ENCODE peak calls at places on chromosomes 3 and 15, in five cellular contexts. One of them, this sample, is unnamed.

GRCh38 chr3:140078940-140079339 is 144.0 kb downstream of the CLSTN2 start:
- DNase-seq in esophagus muscularis mucosa: no peak
- DNase-seq in body of pancreas: no peak
- DNase-seq in heart left ventricle: no peak
- DNase-seq in GM12892: no peak
- DNase-seq in this sample: no peak

GRCh38 chr3:171901615-171902312 is 58.6 kb downstream of the TMEM212 start:
- DNase-seq in esophagus muscularis mucosa: no peak
- DNase-seq in body of pancreas: no peak
- DNase-seq in GM12892: no peak
- DNase-seq in heart left ventricle: no peak
- DNase-seq in this sample: no peak

GRCh38 chr3:124217542-124217941 is 225.6 kb upstream of the ROPN1 start:
- DNase-seq in heart left ventricle: peak
- DNase-seq in GM12892: no peak
- DNase-seq in esophagus muscularis mucosa: no peak
- DNase-seq in body of pancreas: peak
- DNase-seq in this sample: peak

GRCh38 chr15:70617911-70618287 is 145.5 kb downstream of the UACA start:
- DNase-seq in esophagus muscularis mucosa: peak
- DNase-seq in body of pancreas: no peak
- DNase-seq in heart left ventricle: no peak
- DNase-seq in GM12892: no peak
- DNase-seq in this sample: no peak

GRCh38 chr15:91942676-91943417 is 89.3 kb downstream of the SLCO3A1 start:
- DNase-seq in GM12892: no peak
- DNase-seq in heart left ventricle: peak
- DNase-seq in body of pancreas: peak
- DNase-seq in esophagus muscularis mucosa: peak
- DNase-seq in this sample: no peak

GRCh38 chr15:51842852-51843737 is 13.6 kb downstream of the TMOD3 start:
- DNase-seq in GM12892: no peak
- DNase-seq in esophagus muscularis mucosa: no peak
- DNase-seq in body of pancreas: no peak
- DNase-seq in heart left ventricle: no peak
- DNase-seq in this sample: peak

GRCh38 chr15:85702321-85703230 is 92.1 kb downstream of the KLHL25 start:
- DNase-seq in body of pancreas: no peak
- DNase-seq in esophagus muscularis mucosa: no peak
- DNase-seq in GM12892: no peak
- DNase-seq in heart left ventricle: no peak
- DNase-seq in this sample: no peak

GRCh38 chr15:25176991-25177954 is 222.5 kb downstream of the SNRPN start:
- DNase-seq in body of pancreas: no peak
- DNase-seq in esophagus muscularis mucosa: no peak
- DNase-seq in heart left ventricle: peak
- DNase-seq in GM12892: peak
- DNase-seq in this sample: no peak

GRCh38 chr3:139434764-139435291 is 41.5 kb downstream of the RBP2 start:
- DNase-seq in esophagus muscularis mucosa: peak
- DNase-seq in body of pancreas: peak
- DNase-seq in GM12892: no peak
- DNase-seq in heart left ventricle: no peak
- DNase-seq in this sample: peak

GRCh38 chr15:96363692-96364091 is 33.2 kb downstream of the NR2F2 start:
- DNase-seq in heart left ventricle: no peak
- DNase-seq in GM12892: no peak
- DNase-seq in body of pancreas: no peak
- DNase-seq in esophagus muscularis mucosa: no peak
- DNase-seq in this sample: no peak

GRCh38 chr3:172656602-172657001 is 54.3 kb downstream of the NCEH1 start:
- DNase-seq in esophagus muscularis mucosa: peak
- DNase-seq in heart left ventricle: no peak
- DNase-seq in GM12892: no peak
- DNase-seq in body of pancreas: no peak
- DNase-seq in this sample: no peak

GRCh38 chr3:76610150-76610549 is 429.7 kb upstream of the ROBO2 start:
- DNase-seq in esophagus muscularis mucosa: no peak
- DNase-seq in GM12892: no peak
- DNase-seq in heart left ventricle: no peak
- DNase-seq in body of pancreas: no peak
- DNase-seq in this sample: no peak

GRCh38 chr3:47636225-47636624 is 57.6 kb upstream of the CSPG5 start:
- DNase-seq in GM12892: no peak
- DNase-seq in body of pancreas: no peak
- DNase-seq in heart left ventricle: no peak
- DNase-seq in esophagus muscularis mucosa: no peak
- DNase-seq in this sample: no peak

GRCh38 chr15:65189102-65189740 is 4.1 kb upstream of the CLPX start:
- DNase-seq in esophagus muscularis mucosa: no peak
- DNase-seq in body of pancreas: no peak
- DNase-seq in GM12892: no peak
- DNase-seq in heart left ventricle: no peak
- DNase-seq in this sample: no peak

GRCh38 chr3:123448503-123449091 is at the start of gene ADCY5:
- DNase-seq in GM12892: no peak
- DNase-seq in body of pancreas: peak
- DNase-seq in esophagus muscularis mucosa: no peak
- DNase-seq in heart left ventricle: no peak
- DNase-seq in this sample: no peak

GRCh38 chr15:34436956-34437442 is 609 bp downstream of the GOLGA8A start:
- DNase-seq in heart left ventricle: peak
- DNase-seq in GM12892: peak
- DNase-seq in esophagus muscularis mucosa: no peak
- DNase-seq in body of pancreas: peak
- DNase-seq in this sample: no peak

GRCh38 chr15:85639752-85640381 is 154.9 kb downstream of the KLHL25 start:
- DNase-seq in heart left ventricle: no peak
- DNase-seq in GM12892: no peak
- DNase-seq in body of pancreas: no peak
- DNase-seq in esophagus muscularis mucosa: no peak
- DNase-seq in this sample: no peak

GRCh38 chr3:144963810-144964209 is 992.2 kb downstream of the DIPK2A start:
- DNase-seq in esophagus muscularis mucosa: no peak
- DNase-seq in body of pancreas: no peak
- DNase-seq in heart left ventricle: no peak
- DNase-seq in GM12892: no peak
- DNase-seq in this sample: no peak

GRCh38 chr15:67406257-67406861 is 114.6 kb upstream of the C15orf61 start:
- DNase-seq in heart left ventricle: no peak
- DNase-seq in esophagus muscularis mucosa: no peak
- DNase-seq in GM12892: no peak
- DNase-seq in body of pancreas: no peak
- DNase-seq in this sample: no peak

GRCh38 chr3:155227141-155227540 is 66.3 kb downstream of the STRIT1 start:
- DNase-seq in body of pancreas: no peak
- DNase-seq in heart left ventricle: no peak
- DNase-seq in esophagus muscularis mucosa: no peak
- DNase-seq in GM12892: no peak
- DNase-seq in this sample: no peak

GRCh38 chr3:113914646-113915045 is 33.2 kb upstream of the ZDHHC23 start:
- DNase-seq in heart left ventricle: no peak
- DNase-seq in GM12892: no peak
- DNase-seq in esophagus muscularis mucosa: no peak
- DNase-seq in body of pancreas: no peak
- DNase-seq in this sample: no peak

GRCh38 chr3:194269610-194270145 is 81.5 kb downstream of the CPN2 start:
- DNase-seq in GM12892: no peak
- DNase-seq in body of pancreas: peak
- DNase-seq in esophagus muscularis mucosa: peak
- DNase-seq in heart left ventricle: peak
- DNase-seq in this sample: peak

GRCh38 chr15:39852237-39852636 is 67.8 kb downstream of the GPR176 start:
- DNase-seq in esophagus muscularis mucosa: no peak
- DNase-seq in body of pancreas: no peak
- DNase-seq in heart left ventricle: no peak
- DNase-seq in GM12892: no peak
- DNase-seq in this sample: no peak

GRCh38 chr3:194025119-194025518 is 110.8 kb upstream of the HES1 start:
- DNase-seq in esophagus muscularis mucosa: no peak
- DNase-seq in body of pancreas: no peak
- DNase-seq in heart left ventricle: no peak
- DNase-seq in GM12892: no peak
- DNase-seq in this sample: no peak

GRCh38 chr3:69767571-69767970 is 28.3 kb downstream of the MITF start:
- DNase-seq in heart left ventricle: peak
- DNase-seq in GM12892: no peak
- DNase-seq in body of pancreas: no peak
- DNase-seq in esophagus muscularis mucosa: no peak
- DNase-seq in this sample: no peak

GRCh38 chr3:13509066-13509815 is 29.1 kb downstream of the HDAC11 start:
- DNase-seq in heart left ventricle: no peak
- DNase-seq in esophagus muscularis mucosa: no peak
- DNase-seq in body of pancreas: no peak
- DNase-seq in GM12892: no peak
- DNase-seq in this sample: no peak

GRCh38 chr3:182303169-182303568 is 490.1 kb upstream of the ATP11B start:
- DNase-seq in GM12892: no peak
- DNase-seq in esophagus muscularis mucosa: no peak
- DNase-seq in body of pancreas: no peak
- DNase-seq in heart left ventricle: no peak
- DNase-seq in this sample: no peak

GRCh38 chr3:120506828-120507774 is 56.3 kb upstream of the FSTL1 start:
- DNase-seq in GM12892: no peak
- DNase-seq in body of pancreas: peak
- DNase-seq in heart left ventricle: no peak
- DNase-seq in esophagus muscularis mucosa: peak
- DNase-seq in this sample: no peak

GRCh38 chr3:42733501-42734262 is 31.1 kb upstream of the HHATL start:
- DNase-seq in body of pancreas: no peak
- DNase-seq in GM12892: no peak
- DNase-seq in esophagus muscularis mucosa: no peak
- DNase-seq in heart left ventricle: no peak
- DNase-seq in this sample: no peak

GRCh38 chr3:46929324-46929723 is 47.2 kb downstream of the CCDC12 start:
- DNase-seq in GM12892: no peak
- DNase-seq in esophagus muscularis mucosa: no peak
- DNase-seq in heart left ventricle: peak
- DNase-seq in body of pancreas: peak
- DNase-seq in this sample: no peak

DNA sequence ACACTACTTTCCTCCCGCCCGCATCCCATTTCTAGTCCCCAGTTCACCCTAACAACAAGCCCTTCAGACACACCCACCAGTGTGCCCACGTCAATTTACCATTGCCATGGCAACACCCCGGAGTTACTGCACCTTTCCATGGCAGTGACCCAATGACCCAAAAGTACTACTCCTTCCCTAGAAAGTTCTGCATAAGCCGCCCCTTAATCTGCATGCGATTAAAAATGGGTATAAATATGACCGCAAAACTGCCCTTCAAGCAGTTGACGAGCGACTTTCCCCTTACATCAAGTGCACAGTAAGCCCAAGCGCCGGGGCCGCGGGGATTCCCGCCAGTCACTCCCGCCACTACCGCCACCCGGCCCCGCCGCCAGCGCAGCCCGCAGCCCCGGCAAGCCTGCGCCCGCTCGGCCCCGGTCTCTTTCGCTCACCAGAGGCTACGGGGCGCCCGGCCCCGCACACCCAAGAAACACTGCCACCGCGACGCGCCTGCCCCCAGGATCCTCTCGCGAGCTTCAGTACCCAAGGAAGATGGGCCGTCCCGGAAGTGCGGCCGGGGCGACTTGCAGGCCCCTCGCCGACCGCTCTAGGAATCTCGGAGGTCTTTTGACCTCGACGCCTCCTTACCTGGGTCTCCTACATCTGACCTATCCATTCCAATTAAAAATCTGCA is 27.2 kb upstream of the ZNF502 start:
- DNase-seq in esophagus muscularis mucosa: no peak
- DNase-seq in body of pancreas: peak
- DNase-seq in GM12892: peak
- DNase-seq in heart left ventricle: peak
- DNase-seq in this sample: no peak
- TF ChIP-seq POLR2A in esophagus muscularis mucosa: no peak
- TF ChIP-seq POLR2A in body of pancreas: peak
- TF ChIP-seq POLR2A in GM12892: peak
- TF ChIP-seq POLR2A in heart left ventricle: peak
- TF ChIP-seq POLR2A in this sample: no peak

GRCh38 chr3:87227104-87227834 is at the start of gene CHMP2B:
- DNase-seq in GM12892: peak
- DNase-seq in esophagus muscularis mucosa: peak
- DNase-seq in body of pancreas: peak
- DNase-seq in heart left ventricle: peak
- DNase-seq in this sample: peak
- TF ChIP-seq POLR2A in GM12892: peak
- TF ChIP-seq POLR2A in esophagus muscularis mucosa: peak
- TF ChIP-seq POLR2A in body of pancreas: peak
- TF ChIP-seq POLR2A in heart left ventricle: peak
- TF ChIP-seq POLR2A in this sample: peak

DNA sequence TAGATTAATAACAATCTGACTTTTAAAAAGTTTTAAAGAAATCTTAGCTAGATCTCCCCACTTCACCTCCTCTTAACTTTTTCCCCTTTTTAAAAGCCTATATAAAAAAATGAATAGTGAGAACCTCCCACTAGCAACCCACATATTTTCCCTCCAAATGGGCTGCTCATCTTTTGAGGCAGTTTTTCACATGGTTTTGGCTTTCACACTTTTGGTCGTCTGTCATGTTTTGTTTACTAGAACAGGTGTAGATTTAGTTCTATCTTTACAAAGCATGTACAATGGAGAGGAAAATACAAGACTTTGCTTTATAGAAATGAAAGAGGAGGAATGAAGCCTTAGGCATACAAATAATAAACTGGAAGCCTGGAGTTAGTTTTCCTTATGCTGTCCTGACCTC is 126.7 kb upstream of the EOMES start:
- DNase-seq in GM12892: no peak
- DNase-seq in body of pancreas: no peak
- DNase-seq in heart left ventricle: no peak
- DNase-seq in esophagus muscularis mucosa: no peak
- DNase-seq in this sample: no peak
- TF ChIP-seq POLR2A in GM12892: no peak
- TF ChIP-seq POLR2A in body of pancreas: no peak
- TF ChIP-seq POLR2A in heart left ventricle: no peak
- TF ChIP-seq POLR2A in esophagus muscularis mucosa: no peak
- TF ChIP-seq POLR2A in this sample: no peak

DNA sequence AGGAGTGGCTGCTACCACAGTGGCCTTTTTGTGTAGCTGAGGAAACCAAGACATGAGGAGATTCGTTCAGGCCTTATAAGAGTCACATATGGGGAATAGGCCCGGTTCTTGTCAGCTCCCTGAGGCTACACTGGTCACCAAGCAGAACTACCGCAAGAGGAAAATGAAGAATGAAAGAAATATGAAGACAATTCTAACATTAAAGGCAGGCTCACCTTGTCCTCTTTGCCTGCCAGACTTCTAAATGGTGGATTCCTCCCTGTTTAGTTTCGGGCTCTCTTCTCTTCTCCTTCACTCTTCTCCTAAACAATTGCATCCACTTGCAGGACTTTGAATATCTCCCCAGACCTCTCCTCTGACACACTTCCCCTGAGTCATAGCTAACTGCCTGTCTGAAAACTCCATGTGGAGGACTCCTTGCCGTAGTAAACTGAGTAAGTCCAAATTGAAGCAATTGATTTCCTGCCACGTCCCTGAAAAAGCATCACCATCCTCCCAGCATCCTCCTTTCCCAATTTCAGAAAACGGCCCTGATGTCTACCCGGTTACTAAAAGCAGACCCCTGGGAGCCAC is 30.2 kb upstream of the VEPH1 start:
- DNase-seq in heart left ventricle: no peak
- DNase-seq in GM12892: no peak
- DNase-seq in body of pancreas: no peak
- DNase-seq in esophagus muscularis mucosa: no peak
- DNase-seq in this sample: no peak
- TF ChIP-seq POLR2A in heart left ventricle: no peak
- TF ChIP-seq POLR2A in GM12892: no peak
- TF ChIP-seq POLR2A in body of pancreas: no peak
- TF ChIP-seq POLR2A in esophagus muscularis mucosa: no peak
- TF ChIP-seq POLR2A in this sample: no peak

This sample was measured in H54.